ENCODE peak calls at places on chromosomes 7 and 10, in four cellular contexts. R is HepG2, T is HCT116, D is GM12878. M is an unnamed sample.

GRCh38 chr7:64706625-64707292 is 40.8 kb downstream of the ZNF107 start:
- DNase-seq in R (no peak), T (no peak), D (no peak), M (no peak)

GRCh38 chr10:109698888-109699685 is 224.2 kb downstream of the XPNPEP1 start:
- DNase-seq in R (no peak), T (no peak), D (no peak), M (no peak)

GRCh38 chr10:9792181-9792580 is 1225.5 kb upstream of the CELF2 start:
- DNase-seq in R (no peak), T (no peak), D (no peak), M (no peak)

GRCh38 chr10:58360412-58361004 is 24.7 kb upstream of the TFAM start:
- DNase-seq in R (no peak), T (no peak), D (no peak), M (no peak)

GRCh38 chr7:153588596-153588995 is 463.6 kb upstream of the DPP6 start:
- DNase-seq in R (no peak), T (no peak), D (no peak), M (no peak)

GRCh38 chr7:120955577-120956149 is 5.1 kb downstream of the ING3 start:
- DNase-seq in R (no peak), T (no peak), D (no peak), M (no peak)

GRCh38 chr10:60521974-60522405 is 132.3 kb upstream of the ANK3 start:
- DNase-seq in R (no peak), T (no peak), D (no peak), M (no peak)

GRCh38 chr7:25134360-25135010 is 9.4 kb upstream of the CYCS start:
- DNase-seq in R (no peak), T (no peak), D (no peak), M (no peak)

GRCh38 chr10:116226053-116226452 is 47.0 kb downstream of the GFRA1 start:
- DNase-seq in R (no peak), T (no peak), D (no peak), M (no peak)

DNA sequence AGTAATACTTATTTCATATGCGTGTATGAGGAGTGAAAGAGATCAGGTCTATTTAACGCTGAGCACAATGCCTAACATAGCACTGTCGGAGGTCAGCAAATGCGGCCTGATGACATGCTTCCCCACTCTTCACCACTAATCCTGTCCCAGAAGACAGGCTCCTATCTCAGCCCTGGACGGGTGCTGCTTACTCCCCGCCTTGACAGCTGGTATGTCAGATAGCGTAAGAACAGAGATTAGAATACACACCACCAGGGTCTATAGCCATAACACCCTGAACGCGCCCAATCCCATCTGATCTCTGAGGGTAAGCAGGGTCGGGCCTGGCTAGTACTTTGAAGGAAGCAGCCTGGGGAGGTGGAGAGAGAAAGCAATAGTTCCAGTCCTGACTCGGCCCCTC is 32.3 kb upstream of the TM9SF3 start:
- DNase-seq in R (no peak), T (no peak), D (no peak), M (peak)
- TF ChIP-seq ZBTB33 in R (no peak), T (no peak), D (no peak), M (no peak)

GRCh38 chr7:55060690-55061414 is 42.0 kb downstream of the EGFR start:
- DNase-seq in R (no peak), T (no peak), D (no peak), M (no peak)
- TF ChIP-seq ZNF274 in R (no peak), T (no peak), D (no peak), M (no peak)

GRCh38 chr10:45238896-45239295 is 76.5 kb downstream of the OR13A1 start:
- DNase-seq in R (no peak), T (no peak), D (no peak), M (no peak)

GRCh38 chr10:45246522-45246921 is 68.9 kb downstream of the OR13A1 start:
- DNase-seq in R (no peak), T (no peak), D (no peak), M (no peak)

GRCh38 chr10:45243261-45243660 is 72.1 kb downstream of the OR13A1 start:
- DNase-seq in R (no peak), T (no peak), D (no peak), M (no peak)

GRCh38 chr10:45239642-45240041 is 75.8 kb downstream of the OR13A1 start:
- DNase-seq in R (no peak), T (no peak), D (no peak), M (no peak)

GRCh38 chr10:45241865-45242518 is 73.4 kb downstream of the OR13A1 start:
- DNase-seq in R (no peak), T (no peak), D (no peak), M (peak)
- TF ChIP-seq ZBTB33 in R (no peak), T (no peak), D (no peak), M (no peak)

GRCh38 chr7:30912986-30913671 is 1.5 kb downstream of the AQP1 start:
- DNase-seq in R (no peak), T (no peak), D (no peak), M (no peak)

GRCh38 chr7:30914611-30915601 is 3.3 kb downstream of the AQP1 start:
- DNase-seq in R (no peak), T (peak), D (no peak), M (peak)

GRCh38 chr7:30915751-30916150 is 4.1 kb downstream of the AQP1 start:
- DNase-seq in R (no peak), T (no peak), D (no peak), M (no peak)

GRCh38 chr7:30912454-30912985 is 867 bp downstream of the AQP1 start:
- DNase-seq in R (no peak), T (no peak), D (no peak), M (no peak)

GRCh38 chr7:30913821-30914515 is 2.3 kb downstream of the AQP1 start:
- DNase-seq in R (no peak), T (no peak), D (no peak), M (peak)
- TF ChIP-seq ZNF274 in R (no peak), T (no peak), D (no peak), M (no peak)

GRCh38 chr10:114491419-114491818 is 87.1 kb upstream of the AFAP1L2 start:
- DNase-seq in R (no peak), T (no peak), D (no peak), M (no peak)

GRCh38 chr10:114487815-114488536 is 83.7 kb upstream of the AFAP1L2 start:
- DNase-seq in R (no peak), T (no peak), D (no peak), M (no peak)

GRCh38 chr10:114491933-114492332 is 87.6 kb upstream of the AFAP1L2 start:
- DNase-seq in R (no peak), T (no peak), D (no peak), M (no peak)

GRCh38 chr10:114486938-114487814 is 82.9 kb upstream of the AFAP1L2 start:
- DNase-seq in R (peak), T (no peak), D (no peak), M (no peak)

DNA sequence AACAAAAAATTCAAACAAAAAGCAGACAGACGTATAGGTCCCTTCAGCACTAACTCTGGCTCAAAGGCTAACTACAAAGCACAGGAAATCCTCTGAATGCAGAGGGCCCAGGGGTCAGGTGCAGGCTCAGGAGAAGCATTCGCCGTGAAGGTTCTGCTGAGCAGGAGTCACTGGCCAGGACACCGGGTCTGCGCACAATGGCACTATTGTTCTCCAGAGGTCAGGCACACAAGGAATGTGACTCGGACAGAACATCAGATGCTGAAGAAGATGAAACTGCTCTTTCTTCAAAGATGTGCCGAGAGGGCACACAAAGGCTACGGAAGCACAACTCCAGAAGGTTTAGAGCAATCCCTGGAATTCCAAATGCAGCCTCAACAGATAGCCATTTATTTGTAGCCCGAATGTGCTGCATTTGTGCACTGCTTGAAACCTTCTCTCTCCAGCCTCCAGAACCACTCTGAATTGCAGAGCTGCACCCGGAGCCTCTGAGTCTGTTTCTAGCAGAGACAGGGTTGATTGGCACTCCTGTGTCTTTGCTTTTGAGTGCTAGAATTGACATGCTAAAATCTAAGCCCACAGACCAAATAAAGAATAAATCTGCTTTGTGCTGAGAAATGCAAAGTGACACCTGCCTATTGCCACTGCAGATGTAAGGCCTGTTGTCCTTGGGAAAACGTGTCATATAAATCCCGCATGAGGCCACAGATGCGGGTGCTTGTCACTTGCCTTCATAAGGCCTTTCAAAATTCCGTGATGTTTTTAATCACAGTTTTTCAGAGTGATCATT is 85.4 kb upstream of the AFAP1L2 start:
- DNase-seq in R (peak), T (peak), D (no peak), M (no peak)
- TF ChIP-seq ZBTB33 in R (peak), T (no peak), D (no peak), M (no peak)

GRCh38 chr10:97612386-97612785 is 20.9 kb downstream of the MORN4 start:
- DNase-seq in R (peak), T (peak), D (no peak), M (peak)
- TF ChIP-seq ZNF274 in R (no peak), T (no peak), D (no peak), M (no peak)

DNA sequence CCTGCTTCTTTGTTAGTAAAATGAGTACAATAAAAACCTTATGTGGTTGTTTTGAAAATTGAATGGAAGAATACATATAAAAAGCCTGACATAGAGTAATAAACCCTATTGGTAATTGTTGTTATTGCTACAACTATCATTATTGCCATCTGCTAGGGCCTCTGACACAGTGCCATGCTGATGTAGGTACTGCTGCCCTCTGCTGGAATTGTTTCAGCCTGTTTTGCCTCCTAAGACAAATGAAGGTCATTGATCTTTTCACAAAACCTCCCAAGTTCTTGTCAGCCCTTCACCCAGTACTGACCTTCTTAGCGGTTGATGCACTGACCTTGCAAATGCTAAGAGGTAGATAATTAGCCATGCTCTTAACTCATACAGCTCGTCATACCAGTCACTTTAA is 975.3 kb downstream of the SORCS1 start:
- DNase-seq in R (peak), T (no peak), D (no peak), M (no peak)
- TF ChIP-seq ZBTB33 in R (no peak), T (no peak), D (no peak), M (no peak)

M was measured in K562.